ENCODE peak calls at places on chromosomes 5 and 9, in seven cellular contexts. N is endothelial cell, D is choroid plexus epithelial cell, L is GM06990, P is lower lobe of right lung, M is sigmoid colon, S is fibroblast of pulmonary artery. T is an unnamed sample.

GRCh38 chr5:107425541-107426031 is 245.2 kb downstream of the EFNA5 start:
- DNase-seq in P (no peak), N (no peak), S (peak; percentile 82), L (no peak), M (no peak), D (peak; percentile 89), T (no peak)

GRCh38 chr9:108417726-108418125 is 438.1 kb downstream of the ACTL7B start:
- DNase-seq in N (no peak), L (no peak), P (no peak), M (no peak), S (peak; percentile 12), D (peak; percentile 16), T (no peak)

GRCh38 chr5:131747180-131748105 is 49.4 kb downstream of the FNIP1 start:
- DNase-seq in N (no peak), M (no peak), L (peak; percentile 14), S (peak; percentile 27), D (peak; percentile 62), P (no peak), T (no peak)

GRCh38 chr5:90747175-90747574 is 188.6 kb downstream of the ADGRV1 start:
- DNase-seq in M (no peak), L (no peak), P (no peak), N (no peak), S (no peak), D (peak; percentile 2), T (no peak)

GRCh38 chr5:40165789-40166728 is 513.7 kb upstream of the PTGER4 start:
- DNase-seq in D (peak; percentile 57), M (no peak), P (no peak), S (peak; percentile 6), L (no peak), N (no peak), T (no peak)

GRCh38 chr9:3893519-3893918 is 367.7 kb upstream of the RFX3 start:
- DNase-seq in M (no peak), P (no peak), L (no peak), N (no peak), S (no peak), D (no peak), T (no peak)

GRCh38 chr5:27875148-27875547 is 836.8 kb upstream of the CDH9 start:
- DNase-seq in D (peak; percentile 14), L (no peak), M (no peak), S (no peak), P (no peak), N (no peak), T (no peak)

GRCh38 chr5:81525690-81526089 is 131.8 kb upstream of the ACOT12 start:
- DNase-seq in P (no peak), S (peak; percentile 70), D (peak; percentile 54), L (no peak), M (no peak), N (no peak), T (no peak)

GRCh38 chr5:125381290-125381689 is 634.9 kb upstream of the ZNF608 start:
- DNase-seq in N (no peak), M (no peak), D (no peak), L (peak; percentile 9), S (no peak), P (no peak), T (no peak)

GRCh38 chr5:106262395-106262794 is 1408.3 kb downstream of the EFNA5 start:
- DNase-seq in L (no peak), N (no peak), M (no peak), P (no peak), D (no peak), S (no peak), T (no peak)

GRCh38 chr5:96050273-96050880 is 88.7 kb upstream of the ELL2 start:
- DNase-seq in D (no peak), L (no peak), P (no peak), N (no peak), S (no peak), M (no peak), T (no peak)

GRCh38 chr9:120985759-120986353 is 59.3 kb upstream of the TRAF1 start:
- DNase-seq in S (peak; percentile 73), L (no peak), M (no peak), D (peak; percentile 82), N (peak; percentile 25), P (no peak), T (no peak)

GRCh38 chr9:115164511-115164974 is 46.6 kb upstream of the TNC start:
- DNase-seq in P (no peak), N (no peak), L (no peak), S (peak; percentile 28), M (no peak), D (no peak), T (no peak)

GRCh38 chr9:13942695-13943094 is 371.2 kb downstream of the NFIB start:
- DNase-seq in N (no peak), L (no peak), M (peak; percentile 69), S (peak; percentile 95), P (no peak), D (peak; percentile 97), T (no peak)

GRCh38 chr5:151477106-151477505 is 29.7 kb downstream of the SLC36A1 start:
- DNase-seq in M (no peak), P (no peak), S (peak; percentile 29), L (no peak), N (no peak), D (peak; percentile 73), T (no peak)

GRCh38 chr9:134408389-134408788 is 82.1 kb downstream of the RXRA start:
- DNase-seq in N (no peak), M (no peak), P (no peak), L (no peak), S (no peak), D (no peak), T (peak; percentile 73)

GRCh38 chr9:85521331-85522197 is 220.2 kb downstream of the AGTPBP1 start:
- DNase-seq in S (no peak), L (no peak), N (no peak), M (no peak), P (no peak), D (no peak), T (no peak)

GRCh38 chr5:30620481-30621085 is 572.9 kb upstream of the CDH6 start:
- DNase-seq in P (no peak), M (no peak), L (no peak), N (no peak), S (no peak), D (no peak), T (no peak)

GRCh38 chr9:16367605-16368424 is 502.7 kb downstream of the BNC2 start:
- DNase-seq in S (no peak), D (no peak), N (no peak), M (no peak), L (no peak), P (no peak), T (no peak)

GRCh38 chr9:109436071-109436470 is 62.0 kb downstream of the PTPN3 start:
- DNase-seq in S (no peak), P (no peak), N (no peak), L (no peak), M (no peak), D (no peak), T (no peak)

GRCh38 chr5:78799254-78800017 is 150.9 kb upstream of the LHFPL2 start:
- DNase-seq in D (peak; percentile 38), S (peak; percentile 40), L (no peak), M (no peak), N (no peak), P (no peak), T (no peak)

GRCh38 chr9:135979472-135980166 is 18.4 kb upstream of the UBAC1 start:
- DNase-seq in L (no peak), N (no peak), D (no peak), S (no peak), P (no peak), M (no peak), T (no peak)

DNA sequence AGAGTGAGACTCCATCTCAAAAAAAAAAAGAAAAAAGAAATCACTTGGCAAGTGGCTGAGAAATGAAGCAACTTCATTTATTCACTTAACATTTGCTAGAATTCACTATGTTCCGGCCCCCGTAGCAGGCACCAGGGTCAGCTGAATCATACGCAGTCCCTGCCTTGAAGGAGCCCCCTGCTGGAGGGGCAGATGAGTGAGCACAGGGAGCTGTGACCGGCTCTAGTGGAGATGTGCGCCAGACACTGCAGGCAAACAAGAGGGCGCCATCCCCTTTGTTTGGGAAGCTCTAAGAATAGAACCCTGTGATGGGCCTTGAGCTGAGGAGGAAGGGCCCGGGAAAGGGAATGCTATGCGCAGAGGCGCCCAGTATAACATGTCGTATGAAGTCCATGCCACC is 20.2 kb upstream of the RPL26L1 start:
- DNase-seq in L (no peak), N (peak; percentile 27), D (peak; percentile 48), S (peak; percentile 39), P (no peak), M (no peak), T (no peak)
- TF ChIP-seq CTCF in L (peak; percentile 44), N (peak; percentile 28), D (peak; percentile 57), S (peak; percentile 31), P (peak; percentile 12), M (no peak), T (no peak)

DNA sequence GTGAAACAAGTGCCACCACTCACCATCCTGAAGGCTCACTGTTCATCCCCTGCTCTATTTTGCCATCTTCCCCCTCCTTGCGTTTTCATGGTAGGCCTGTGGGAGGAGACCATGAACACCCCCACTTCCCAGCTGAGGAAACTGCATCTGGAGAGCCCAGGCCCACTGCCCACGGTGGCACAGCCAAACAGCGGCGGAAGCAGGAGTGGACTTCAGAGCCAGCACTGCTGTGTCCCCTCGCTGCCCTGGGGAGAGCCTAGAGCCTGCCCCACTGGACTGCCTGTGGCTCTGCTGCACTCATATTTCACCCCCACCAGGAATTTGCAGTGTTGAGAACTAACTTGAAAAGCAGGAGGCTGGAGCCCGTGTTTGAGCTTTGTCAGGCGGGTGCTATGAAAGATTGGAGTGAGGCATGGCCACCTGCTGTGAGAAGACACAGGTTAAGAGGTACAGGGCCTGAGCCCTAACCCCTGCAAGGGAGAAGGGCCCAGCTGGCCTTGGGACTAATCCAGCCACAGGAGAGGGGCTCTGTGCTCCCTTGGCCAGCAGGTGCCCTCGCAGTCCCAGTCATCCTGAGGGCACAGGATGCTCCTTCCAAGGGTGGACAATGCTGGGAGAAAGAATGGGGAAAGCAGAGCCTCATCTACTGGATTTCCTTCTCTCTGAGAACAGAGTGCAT is 79.0 kb downstream of the MACROH2A1 start:
- DNase-seq in N (peak; percentile 29), D (no peak), L (no peak), P (no peak), S (no peak), M (no peak), T (peak; percentile 34)
- TF ChIP-seq CTCF in N (no peak), D (peak; percentile 30), L (no peak), P (no peak), S (no peak), M (no peak), T (no peak)

GRCh38 chr9:92795000-92795399 is 30.4 kb upstream of the BICD2 start:
- DNase-seq in L (no peak), S (no peak), P (no peak), M (no peak), N (no peak), D (no peak), T (no peak)
- TF ChIP-seq CTCF in L (no peak), S (no peak), P (no peak), M (no peak), N (no peak), D (no peak), T (no peak)

GRCh38 chr5:50667653-50668403 is 1.4 kb downstream of the PARP8 start:
- DNase-seq in L (peak; percentile 89), P (peak; percentile 86), N (peak; percentile 80), S (peak; percentile 35), M (peak; percentile 79), D (peak; percentile 58), T (peak; percentile 71)
- TF ChIP-seq CTCF in L (no peak), P (no peak), N (no peak), S (no peak), M (no peak), D (no peak), T (no peak)

DNA sequence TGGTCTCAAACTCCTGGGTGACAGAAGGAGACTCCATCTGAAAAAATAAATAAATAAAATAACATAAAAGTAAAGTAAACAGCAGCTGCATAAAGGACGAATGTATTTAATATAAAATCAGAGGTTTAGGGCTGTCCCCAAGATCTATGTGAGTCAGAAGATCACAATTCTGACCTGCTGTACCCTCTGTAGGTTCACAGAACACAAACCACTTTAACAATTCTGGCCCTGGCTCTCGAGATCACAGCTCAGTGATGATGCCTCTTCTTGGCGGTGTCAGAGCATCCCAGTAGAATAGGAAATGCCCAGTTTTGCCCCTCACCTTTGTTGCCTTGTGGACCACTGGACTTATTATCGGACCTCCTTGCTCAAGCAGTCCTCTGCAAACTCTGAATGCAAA is 380.9 kb downstream of the TLE1 start:
- DNase-seq in N (no peak), S (no peak), L (no peak), M (no peak), D (no peak), P (no peak), T (no peak)
- TF ChIP-seq CTCF in N (no peak), S (no peak), L (no peak), M (no peak), D (no peak), P (no peak), T (no peak)